ENCODE peak calls at places on chromosome 18, in eight cellular contexts. H is lower lobe of right lung, K is A549, Q is gastrocnemius medialis, R is nephron progenitor cell, P is bronchial epithelial cell, E is astrocyte of the spinal cord, V is fibroblast of the aortic adventitia. I is an unnamed sample.

GRCh38 chr18:3625717-3626091 is 175.7 kb downstream of the TGIF1 start:
- DNase-seq in H (no peak), K (no peak), Q (no peak), R (no peak), P (peak), E (no peak), V (no peak), I (no peak)

GRCh38 chr18:22868831-22869230 is 64.3 kb upstream of the RBBP8 start:
- DNase-seq in H (no peak), K (no peak), Q (no peak), R (no peak), P (peak), E (no peak), V (no peak), I (no peak)

GRCh38 chr18:37544196-37544595 is 21.4 kb downstream of the CELF4 start:
- DNase-seq in H (no peak), K (no peak), Q (no peak), R (no peak), P (no peak), E (no peak), V (no peak), I (no peak)

GRCh38 chr18:58361212-58361611 is 267.7 kb downstream of the ALPK2 start:
- DNase-seq in H (no peak), K (no peak), Q (no peak), R (no peak), P (no peak), E (no peak), V (no peak), I (no peak)

GRCh38 chr18:8283901-8284585 is 325.2 kb upstream of the RAB12 start:
- DNase-seq in H (no peak), K (no peak), Q (no peak), R (no peak), P (no peak), E (peak), V (peak), I (peak)

GRCh38 chr18:6728809-6729246 is 688 bp upstream of the ARHGAP28 start:
- DNase-seq in H (no peak), K (no peak), Q (no peak), R (no peak), P (no peak), E (no peak), V (no peak), I (no peak)

GRCh38 chr18:70169747-70170146 is 35.7 kb downstream of the RTTN start:
- DNase-seq in H (no peak), K (no peak), Q (no peak), R (no peak), P (no peak), E (no peak), V (no peak), I (no peak)

GRCh38 chr18:48913723-48914122 is 37.0 kb downstream of the SMAD7 start:
- DNase-seq in H (no peak), K (no peak), Q (no peak), R (no peak), P (no peak), E (no peak), V (no peak), I (no peak)

GRCh38 chr18:24276994-24277393 is 120.6 kb downstream of the OSBPL1A start:
- DNase-seq in H (no peak), K (no peak), Q (no peak), R (no peak), P (no peak), E (no peak), V (no peak), I (no peak)

GRCh38 chr18:3869848-3870247 is 419.9 kb downstream of the TGIF1 start:
- DNase-seq in H (no peak), K (peak), Q (no peak), R (no peak), P (peak), E (peak), V (peak), I (peak)

GRCh38 chr18:57185434-57185833 is 38.5 kb downstream of the BOD1L2 start:
- DNase-seq in H (no peak), K (no peak), Q (no peak), R (no peak), P (no peak), E (no peak), V (no peak), I (no peak)

GRCh38 chr18:51279367-51279984 is 82.0 kb upstream of the MEX3C start:
- DNase-seq in H (no peak), K (no peak), Q (no peak), R (no peak), P (no peak), E (no peak), V (no peak), I (no peak)

GRCh38 chr18:7575465-7576026 is 8.4 kb downstream of the PTPRM start:
- DNase-seq in H (no peak), K (peak), Q (no peak), R (no peak), P (peak), E (peak), V (peak), I (peak)

GRCh38 chr18:76384861-76385680 is 110.0 kb downstream of the ZNF516 start:
- DNase-seq in H (no peak), K (no peak), Q (no peak), R (no peak), P (no peak), E (no peak), V (no peak), I (no peak)

GRCh38 chr18:23540867-23541266 is 37.6 kb downstream of the RMC1 start:
- DNase-seq in H (no peak), K (no peak), Q (no peak), R (no peak), P (no peak), E (no peak), V (no peak), I (no peak)

GRCh38 chr18:42474577-42474976 is 519.5 kb downstream of the PIK3C3 start:
- DNase-seq in H (no peak), K (no peak), Q (no peak), R (no peak), P (no peak), E (no peak), V (peak), I (no peak)

GRCh38 chr18:42477261-42477660 is 522.2 kb downstream of the PIK3C3 start:
- DNase-seq in H (no peak), K (no peak), Q (no peak), R (no peak), P (no peak), E (peak), V (no peak), I (no peak)

GRCh38 chr18:42473611-42474010 is 518.6 kb downstream of the PIK3C3 start:
- DNase-seq in H (no peak), K (no peak), Q (no peak), R (no peak), P (no peak), E (no peak), V (no peak), I (no peak)

DNA sequence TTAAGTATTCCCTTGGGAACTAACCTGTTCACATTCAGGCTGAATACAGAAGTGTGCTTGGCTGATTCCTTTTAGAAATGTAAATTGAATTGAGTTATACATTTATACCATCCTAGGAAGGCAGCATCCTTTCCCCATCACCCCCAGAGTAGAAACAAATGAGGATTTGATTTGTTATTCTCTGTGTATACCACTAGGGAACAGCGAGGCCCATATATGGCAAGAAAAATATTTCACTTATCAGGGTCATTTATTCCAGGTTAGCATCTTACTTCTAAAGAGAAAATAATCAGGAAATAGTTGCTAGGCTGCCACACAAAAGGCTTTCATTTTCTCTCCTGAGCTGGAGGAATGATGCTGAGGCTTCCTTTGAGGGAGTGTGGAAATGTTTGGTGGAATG is 516.9 kb downstream of the PIK3C3 start:
- DNase-seq in H (no peak), K (no peak), Q (no peak), R (no peak), P (no peak), E (no peak), V (no peak), I (no peak)
- TF ChIP-seq CTCF in H (no peak), K (no peak), Q (no peak), R (no peak), P (no peak), E (no peak), V (no peak), I (no peak)

GRCh38 chr18:52402814-52403213 is 62.8 kb downstream of the DCC start:
- DNase-seq in H (no peak), K (no peak), Q (no peak), R (no peak), P (peak), E (no peak), V (no peak), I (no peak)
- TF ChIP-seq CTCF in H (no peak), K (no peak), Q (no peak), R (no peak), P (no peak), E (no peak), V (no peak), I (no peak)

DNA sequence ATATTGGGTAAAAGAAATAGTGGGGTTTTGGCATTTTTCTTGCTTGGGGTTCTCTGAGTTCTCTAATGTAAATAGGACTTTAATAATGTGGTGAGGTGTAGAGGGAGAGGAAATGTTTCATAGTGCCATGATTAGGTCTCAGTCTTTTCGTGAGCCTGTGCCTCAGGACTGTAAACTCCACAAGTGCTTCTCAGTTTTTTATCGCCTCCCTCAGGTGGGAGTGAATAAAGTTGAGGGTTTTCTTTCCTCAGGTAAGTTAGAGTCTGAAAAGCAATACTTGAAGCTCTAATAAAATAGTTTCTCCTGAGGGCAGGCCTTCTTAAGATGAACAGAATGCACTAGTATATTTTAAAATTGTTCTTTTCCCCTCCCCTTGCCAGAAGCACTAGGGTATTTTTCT is 243.1 kb upstream of the SETBP1 start:
- DNase-seq in H (no peak), K (no peak), Q (no peak), R (no peak), P (peak), E (no peak), V (no peak), I (no peak)
- TF ChIP-seq CTCF in H (no peak), K (no peak), Q (no peak), R (no peak), P (no peak), E (no peak), V (no peak), I (no peak)

GRCh38 chr18:10757349-10757748 is 231.5 kb downstream of the NAPG start:
- DNase-seq in H (no peak), K (no peak), Q (no peak), R (no peak), P (no peak), E (no peak), V (no peak), I (no peak)
- TF ChIP-seq CTCF in H (no peak), K (no peak), Q (no peak), R (no peak), P (no peak), E (no peak), V (no peak), I (no peak)

GRCh38 chr18:77472486-77472885 is 222.8 kb downstream of the GALR1 start:
- DNase-seq in H (no peak), K (no peak), Q (no peak), R (no peak), P (no peak), E (no peak), V (no peak), I (no peak)
- TF ChIP-seq CTCF in H (no peak), K (no peak), Q (no peak), R (no peak), P (no peak), E (no peak), V (no peak), I (no peak)

GRCh38 chr18:45014047-45014501 is 333.4 kb downstream of the SETBP1 start:
- DNase-seq in H (no peak), K (peak), Q (no peak), R (no peak), P (peak), E (peak), V (peak), I (peak)
- TF ChIP-seq CTCF in H (no peak), K (peak), Q (no peak), R (no peak), P (peak), E (no peak), V (peak), I (peak)

GRCh38 chr18:5239447-5239846 is 42.4 kb upstream of the AKAIN1 start:
- DNase-seq in H (no peak), K (no peak), Q (no peak), R (no peak), P (no peak), E (no peak), V (no peak), I (no peak)

GRCh38 chr18:5237083-5237722 is 40.1 kb upstream of the AKAIN1 start:
- DNase-seq in H (no peak), K (no peak), Q (no peak), R (peak), P (no peak), E (no peak), V (peak), I (no peak)

GRCh38 chr18:5238371-5238758 is 41.3 kb upstream of the AKAIN1 start:
- DNase-seq in H (peak), K (peak), Q (no peak), R (peak), P (no peak), E (no peak), V (no peak), I (no peak)

GRCh38 chr18:5237723-5238370 is 40.8 kb upstream of the AKAIN1 start:
- DNase-seq in H (peak), K (peak), Q (peak), R (peak), P (peak), E (peak), V (peak), I (peak)
- TF ChIP-seq CTCF in H (peak), K (no peak), Q (peak), R (no peak), P (peak), E (no peak), V (peak), I (peak)

GRCh38 chr18:25313274-25313673 is 38.7 kb downstream of the ZNF521 start:
- DNase-seq in H (no peak), K (no peak), Q (no peak), R (no peak), P (no peak), E (no peak), V (no peak), I (no peak)

GRCh38 chr18:25306671-25307070 is 45.3 kb downstream of the ZNF521 start:
- DNase-seq in H (no peak), K (no peak), Q (no peak), R (no peak), P (no peak), E (peak), V (peak), I (no peak)

GRCh38 chr18:25305584-25305983 is 46.4 kb downstream of the ZNF521 start:
- DNase-seq in H (no peak), K (no peak), Q (no peak), R (no peak), P (no peak), E (no peak), V (peak), I (no peak)

GRCh38 chr18:25314824-25315223 is 37.1 kb downstream of the ZNF521 start:
- DNase-seq in H (no peak), K (no peak), Q (no peak), R (no peak), P (no peak), E (no peak), V (no peak), I (no peak)

DNA sequence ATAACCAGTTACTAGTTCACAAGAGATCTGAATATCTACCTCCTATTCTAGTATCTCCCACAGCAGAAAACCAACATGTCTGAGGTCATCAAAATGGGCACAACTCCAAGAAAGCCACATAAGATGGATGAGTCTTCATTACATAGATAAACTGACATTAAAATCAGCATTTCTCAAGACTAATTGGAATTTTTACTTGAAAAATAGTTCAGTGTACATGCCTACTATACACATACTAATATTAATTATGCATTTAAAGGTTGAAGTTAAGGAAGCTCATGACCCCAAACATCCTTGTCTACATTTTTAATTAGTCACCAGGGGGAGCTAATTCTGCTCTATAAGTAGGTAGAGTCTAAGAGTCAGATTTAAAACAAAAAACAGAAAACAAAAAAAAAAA is 41.9 kb downstream of the ZNF521 start:
- DNase-seq in H (no peak), K (no peak), Q (no peak), R (no peak), P (peak), E (peak), V (peak), I (peak)
- TF ChIP-seq CTCF in H (peak), K (no peak), Q (no peak), R (no peak), P (no peak), E (peak), V (no peak), I (peak)

DNA sequence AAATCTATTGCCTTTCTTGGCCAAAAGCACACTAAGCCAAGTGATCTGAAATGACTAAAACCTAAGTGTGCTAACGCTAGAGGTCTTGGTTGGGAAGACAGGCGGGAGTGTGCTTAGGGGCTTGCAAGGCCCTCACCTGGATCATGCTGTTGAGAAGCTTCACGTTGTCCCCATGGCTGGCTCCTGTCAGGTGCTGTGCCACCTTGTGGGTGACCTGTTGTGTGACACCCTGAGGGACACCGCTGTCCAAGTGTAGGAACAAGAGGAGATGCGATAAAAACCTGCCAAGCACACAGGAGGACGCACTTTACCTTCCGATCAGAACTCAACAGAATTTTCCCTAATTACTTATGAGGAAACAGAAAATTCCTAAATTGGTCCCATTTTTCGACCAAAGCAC is 50.8 kb downstream of the EPG5 start:
- DNase-seq in H (no peak), K (peak), Q (no peak), R (no peak), P (no peak), E (no peak), V (no peak), I (no peak)
- TF ChIP-seq CTCF in H (no peak), K (no peak), Q (no peak), R (no peak), P (peak), E (peak), V (no peak), I (no peak)

GRCh38 chr18:9817725-9818422 is 67.9 kb upstream of the TXNDC2 start:
- DNase-seq in H (no peak), K (no peak), Q (no peak), R (no peak), P (no peak), E (no peak), V (no peak), I (no peak)
- TF ChIP-seq CTCF in H (no peak), K (no peak), Q (peak), R (no peak), P (no peak), E (no peak), V (no peak), I (no peak)

I was measured in HFFc6.